ENCODE peak calls at places on chromosome 11, in four cellular contexts. One of them, this sample, is unnamed.
A peak's percentile ranks its signal among the peaks of the same experiment; 100 is the strongest.

GRCh38 chr11:69307421-69307820 is 13.5 kb downstream of the MYEOV start:
- DNase-seq in endothelial cell of umbilical vein: no peak
- DNase-seq in HL-60: no peak
- DNase-seq in sigmoid colon: peak; percentile 38
- DNase-seq in this sample: no peak

GRCh38 chr11:128285313-128285712 is 302.0 kb downstream of the ETS1 start:
- DNase-seq in endothelial cell of umbilical vein: no peak
- DNase-seq in HL-60: no peak
- DNase-seq in sigmoid colon: no peak
- DNase-seq in this sample: no peak

GRCh38 chr11:12701815-12702214 is 27.6 kb downstream of the TEAD1 start:
- DNase-seq in endothelial cell of umbilical vein: no peak
- DNase-seq in HL-60: no peak
- DNase-seq in sigmoid colon: no peak
- DNase-seq in this sample: no peak

GRCh38 chr11:134364261-134364660 is 32.5 kb downstream of the GLB1L2 start:
- DNase-seq in endothelial cell of umbilical vein: no peak
- DNase-seq in HL-60: no peak
- DNase-seq in sigmoid colon: peak; percentile 61
- DNase-seq in this sample: no peak

GRCh38 chr11:19800714-19801519 is 88.3 kb downstream of the NAV2 start:
- DNase-seq in endothelial cell of umbilical vein: no peak
- DNase-seq in HL-60: no peak
- DNase-seq in sigmoid colon: no peak
- DNase-seq in this sample: no peak

GRCh38 chr11:102476069-102476468 is 23.5 kb upstream of the TMEM123 start:
- DNase-seq in endothelial cell of umbilical vein: no peak
- DNase-seq in HL-60: no peak
- DNase-seq in sigmoid colon: no peak
- DNase-seq in this sample: no peak

GRCh38 chr11:104997288-104997687 is 25.7 kb downstream of the CASP5 start:
- DNase-seq in endothelial cell of umbilical vein: peak; percentile 1
- DNase-seq in HL-60: peak; percentile 2
- DNase-seq in sigmoid colon: no peak
- DNase-seq in this sample: no peak

GRCh38 chr11:115496892-115497291 is 7.3 kb downstream of the CADM1 start:
- DNase-seq in endothelial cell of umbilical vein: no peak
- DNase-seq in HL-60: no peak
- DNase-seq in sigmoid colon: no peak
- DNase-seq in this sample: no peak

GRCh38 chr11:10026514-10026913 is 267.5 kb downstream of the SBF2 start:
- DNase-seq in endothelial cell of umbilical vein: peak; percentile 42
- DNase-seq in HL-60: no peak
- DNase-seq in sigmoid colon: no peak
- DNase-seq in this sample: no peak

GRCh38 chr11:117098269-117099231 is at the start of gene SIK3:
- DNase-seq in endothelial cell of umbilical vein: peak; percentile 92
- DNase-seq in HL-60: peak; percentile 82
- DNase-seq in sigmoid colon: peak; percentile 97
- DNase-seq in this sample: peak; percentile 91
- TF ChIP-seq CTCF in endothelial cell of umbilical vein: peak; percentile 53
- TF ChIP-seq CTCF in HL-60: no peak
- TF ChIP-seq CTCF in sigmoid colon: no peak
- TF ChIP-seq CTCF in this sample: peak; percentile 35

GRCh38 chr11:57307666-57308270 is 17.0 kb downstream of the TNKS1BP1 start:
- DNase-seq in endothelial cell of umbilical vein: no peak
- DNase-seq in HL-60: no peak
- DNase-seq in sigmoid colon: peak; percentile 54
- DNase-seq in this sample: no peak
- TF ChIP-seq POLR2AphosphoS5 in endothelial cell of umbilical vein: no peak
- TF ChIP-seq POLR2AphosphoS5 in HL-60: no peak
- TF ChIP-seq POLR2AphosphoS5 in sigmoid colon: no peak
- TF ChIP-seq POLR2AphosphoS5 in this sample: no peak

GRCh38 chr11:1650034-1650917 is 20.7 kb downstream of the KRTAP5-5 start:
- DNase-seq in endothelial cell of umbilical vein: no peak
- DNase-seq in HL-60: no peak
- DNase-seq in sigmoid colon: peak; percentile 38
- DNase-seq in this sample: peak; percentile 33
- TF ChIP-seq CTCF in endothelial cell of umbilical vein: no peak
- TF ChIP-seq CTCF in HL-60: no peak
- TF ChIP-seq CTCF in sigmoid colon: no peak
- TF ChIP-seq CTCF in this sample: no peak

GRCh38 chr11:6472934-6473333 is 807 bp downstream of the TRIM3 start:
- DNase-seq in endothelial cell of umbilical vein: no peak
- DNase-seq in HL-60: no peak
- DNase-seq in sigmoid colon: no peak
- DNase-seq in this sample: no peak

GRCh38 chr11:6473481-6474422 is at the start of gene TRIM3:
- DNase-seq in endothelial cell of umbilical vein: peak; percentile 87
- DNase-seq in HL-60: peak; percentile 54
- DNase-seq in sigmoid colon: peak; percentile 97
- DNase-seq in this sample: peak; percentile 96

GRCh38 chr11:6474423-6474792 is 667 bp upstream of the TRIM3 start:
- DNase-seq in endothelial cell of umbilical vein: no peak
- DNase-seq in HL-60: no peak
- DNase-seq in sigmoid colon: no peak
- DNase-seq in this sample: no peak

GRCh38 chr11:6469599-6469998 is 4.1 kb downstream of the TRIM3 start:
- DNase-seq in endothelial cell of umbilical vein: no peak
- DNase-seq in HL-60: no peak
- DNase-seq in sigmoid colon: no peak
- DNase-seq in this sample: no peak

GRCh38 chr11:6468712-6469495 is 4.8 kb downstream of the TRIM3 start:
- DNase-seq in endothelial cell of umbilical vein: peak; percentile 97
- DNase-seq in HL-60: peak; percentile 37
- DNase-seq in sigmoid colon: peak; percentile 92
- DNase-seq in this sample: peak; percentile 42
- TF ChIP-seq POLR2AphosphoS5 in endothelial cell of umbilical vein: no peak
- TF ChIP-seq POLR2AphosphoS5 in HL-60: no peak
- TF ChIP-seq POLR2AphosphoS5 in sigmoid colon: peak; percentile 34
- TF ChIP-seq POLR2AphosphoS5 in this sample: peak; percentile 32

GRCh38 chr11:64742940-64743590 is 877 bp downstream of the RASGRP2 start:
- DNase-seq in endothelial cell of umbilical vein: peak; percentile 32
- DNase-seq in HL-60: peak; percentile 87
- DNase-seq in sigmoid colon: peak; percentile 92
- DNase-seq in this sample: no peak
- TF ChIP-seq CTCF in endothelial cell of umbilical vein: peak; percentile 90
- TF ChIP-seq CTCF in HL-60: peak; percentile 48
- TF ChIP-seq CTCF in sigmoid colon: peak; percentile 64
- TF ChIP-seq CTCF in this sample: peak; percentile 69

GRCh38 chr11:1279674-1280055 is 29.8 kb downstream of the TOLLIP start:
- DNase-seq in endothelial cell of umbilical vein: no peak
- DNase-seq in HL-60: no peak
- DNase-seq in sigmoid colon: no peak
- DNase-seq in this sample: no peak
- TF ChIP-seq POLR2AphosphoS5 in endothelial cell of umbilical vein: no peak
- TF ChIP-seq POLR2AphosphoS5 in HL-60: no peak
- TF ChIP-seq POLR2AphosphoS5 in sigmoid colon: no peak
- TF ChIP-seq POLR2AphosphoS5 in this sample: no peak

This sample was measured in prostate gland.